ENCODE peak calls at places on chromosomes 3 and 15, in ten cellular contexts. One of them, this sample, is unnamed.

GRCh38 chr3:164450276-164450905 is 627.9 kb downstream of the SI start:
- DNase-seq in T-helper 17 cell: no peak
- DNase-seq in amygdala: no peak
- DNase-seq in activated CD4-positive, CD25-positive, alpha-beta regulatory T cell treated with anti-CD3 and anti-CD28 coated beads, Interleukin-2, amount 50 U/mL, for 72 hours: no peak
- DNase-seq in neural crest cell: no peak
- DNase-seq in kidney epithelial cell: no peak
- DNase-seq in AG09319: no peak
- DNase-seq in nephron progenitor cell: no peak
- DNase-seq in H4: no peak
- DNase-seq in A549: no peak
- DNase-seq in this sample: no peak

GRCh38 chr3:78988324-78988723 is 779.5 kb downstream of the ROBO1 start:
- DNase-seq in kidney epithelial cell: no peak
- DNase-seq in H4: no peak
- DNase-seq in nephron progenitor cell: no peak
- DNase-seq in A549: peak; percentile 16
- DNase-seq in amygdala: no peak
- DNase-seq in activated CD4-positive, CD25-positive, alpha-beta regulatory T cell treated with anti-CD3 and anti-CD28 coated beads, Interleukin-2, amount 50 U/mL, for 72 hours: no peak
- DNase-seq in T-helper 17 cell: no peak
- DNase-seq in neural crest cell: no peak
- DNase-seq in AG09319: no peak
- DNase-seq in this sample: no peak

GRCh38 chr15:40256642-40257235 is 17.9 kb downstream of the PAK6 start:
- DNase-seq in H4: no peak
- DNase-seq in A549: no peak
- DNase-seq in kidney epithelial cell: no peak
- DNase-seq in T-helper 17 cell: no peak
- DNase-seq in activated CD4-positive, CD25-positive, alpha-beta regulatory T cell treated with anti-CD3 and anti-CD28 coated beads, Interleukin-2, amount 50 U/mL, for 72 hours: no peak
- DNase-seq in amygdala: no peak
- DNase-seq in neural crest cell: no peak
- DNase-seq in nephron progenitor cell: no peak
- DNase-seq in AG09319: no peak
- DNase-seq in this sample: no peak

GRCh38 chr3:28347374-28348285 is 891 bp upstream of the ZCWPW2 start:
- DNase-seq in T-helper 17 cell: no peak
- DNase-seq in AG09319: peak; percentile 65
- DNase-seq in H4: no peak
- DNase-seq in nephron progenitor cell: no peak
- DNase-seq in kidney epithelial cell: no peak
- DNase-seq in amygdala: no peak
- DNase-seq in neural crest cell: no peak
- DNase-seq in A549: no peak
- DNase-seq in activated CD4-positive, CD25-positive, alpha-beta regulatory T cell treated with anti-CD3 and anti-CD28 coated beads, Interleukin-2, amount 50 U/mL, for 72 hours: no peak
- DNase-seq in this sample: peak; percentile 33

GRCh38 chr3:130395916-130396315 is 50.4 kb downstream of the COL6A5 start:
- DNase-seq in AG09319: no peak
- DNase-seq in neural crest cell: no peak
- DNase-seq in amygdala: no peak
- DNase-seq in activated CD4-positive, CD25-positive, alpha-beta regulatory T cell treated with anti-CD3 and anti-CD28 coated beads, Interleukin-2, amount 50 U/mL, for 72 hours: no peak
- DNase-seq in T-helper 17 cell: no peak
- DNase-seq in A549: peak; percentile 1
- DNase-seq in kidney epithelial cell: peak; percentile 70
- DNase-seq in nephron progenitor cell: no peak
- DNase-seq in H4: peak; percentile 19
- DNase-seq in this sample: no peak

GRCh38 chr15:59148160-59148810 is 43.3 kb downstream of the CCNB2 start:
- DNase-seq in activated CD4-positive, CD25-positive, alpha-beta regulatory T cell treated with anti-CD3 and anti-CD28 coated beads, Interleukin-2, amount 50 U/mL, for 72 hours: no peak
- DNase-seq in nephron progenitor cell: no peak
- DNase-seq in H4: no peak
- DNase-seq in neural crest cell: no peak
- DNase-seq in kidney epithelial cell: no peak
- DNase-seq in amygdala: no peak
- DNase-seq in T-helper 17 cell: no peak
- DNase-seq in A549: no peak
- DNase-seq in AG09319: peak; percentile 16
- DNase-seq in this sample: no peak

GRCh38 chr3:40924559-40925058 is 274.7 kb upstream of the CTNNB1 start:
- DNase-seq in nephron progenitor cell: no peak
- DNase-seq in AG09319: no peak
- DNase-seq in H4: no peak
- DNase-seq in kidney epithelial cell: no peak
- DNase-seq in activated CD4-positive, CD25-positive, alpha-beta regulatory T cell treated with anti-CD3 and anti-CD28 coated beads, Interleukin-2, amount 50 U/mL, for 72 hours: no peak
- DNase-seq in amygdala: peak; percentile 20
- DNase-seq in A549: no peak
- DNase-seq in neural crest cell: no peak
- DNase-seq in T-helper 17 cell: no peak
- DNase-seq in this sample: no peak

GRCh38 chr3:4416961-4417360 is 50.1 kb downstream of the SUMF1 start:
- DNase-seq in activated CD4-positive, CD25-positive, alpha-beta regulatory T cell treated with anti-CD3 and anti-CD28 coated beads, Interleukin-2, amount 50 U/mL, for 72 hours: no peak
- DNase-seq in neural crest cell: no peak
- DNase-seq in AG09319: no peak
- DNase-seq in kidney epithelial cell: peak; percentile 18
- DNase-seq in amygdala: no peak
- DNase-seq in H4: peak; percentile 95
- DNase-seq in A549: peak; percentile 49
- DNase-seq in T-helper 17 cell: no peak
- DNase-seq in nephron progenitor cell: no peak
- DNase-seq in this sample: no peak

GRCh38 chr3:61236556-61236955 is 14.7 kb downstream of the FHIT start:
- DNase-seq in H4: no peak
- DNase-seq in amygdala: no peak
- DNase-seq in A549: no peak
- DNase-seq in AG09319: no peak
- DNase-seq in T-helper 17 cell: no peak
- DNase-seq in activated CD4-positive, CD25-positive, alpha-beta regulatory T cell treated with anti-CD3 and anti-CD28 coated beads, Interleukin-2, amount 50 U/mL, for 72 hours: no peak
- DNase-seq in neural crest cell: no peak
- DNase-seq in nephron progenitor cell: no peak
- DNase-seq in kidney epithelial cell: no peak
- DNase-seq in this sample: no peak

GRCh38 chr3:191139771-191140170 is 59.3 kb upstream of the OSTN start:
- DNase-seq in kidney epithelial cell: no peak
- DNase-seq in T-helper 17 cell: no peak
- DNase-seq in nephron progenitor cell: no peak
- DNase-seq in activated CD4-positive, CD25-positive, alpha-beta regulatory T cell treated with anti-CD3 and anti-CD28 coated beads, Interleukin-2, amount 50 U/mL, for 72 hours: no peak
- DNase-seq in A549: no peak
- DNase-seq in H4: peak; percentile 34
- DNase-seq in neural crest cell: no peak
- DNase-seq in amygdala: no peak
- DNase-seq in AG09319: no peak
- DNase-seq in this sample: no peak

GRCh38 chr15:41502787-41503668 is 9.4 kb downstream of the ITPKA start:
- DNase-seq in amygdala: no peak
- DNase-seq in AG09319: no peak
- DNase-seq in nephron progenitor cell: peak; percentile 53
- DNase-seq in T-helper 17 cell: no peak
- DNase-seq in activated CD4-positive, CD25-positive, alpha-beta regulatory T cell treated with anti-CD3 and anti-CD28 coated beads, Interleukin-2, amount 50 U/mL, for 72 hours: no peak
- DNase-seq in kidney epithelial cell: no peak
- DNase-seq in H4: no peak
- DNase-seq in neural crest cell: peak; percentile 18
- DNase-seq in A549: no peak
- DNase-seq in this sample: no peak

GRCh38 chr3:128195369-128195768 is 42.1 kb downstream of the EEFSEC start:
- DNase-seq in activated CD4-positive, CD25-positive, alpha-beta regulatory T cell treated with anti-CD3 and anti-CD28 coated beads, Interleukin-2, amount 50 U/mL, for 72 hours: no peak
- DNase-seq in T-helper 17 cell: no peak
- DNase-seq in kidney epithelial cell: no peak
- DNase-seq in A549: no peak
- DNase-seq in neural crest cell: no peak
- DNase-seq in H4: no peak
- DNase-seq in amygdala: no peak
- DNase-seq in nephron progenitor cell: no peak
- DNase-seq in AG09319: no peak
- DNase-seq in this sample: no peak

GRCh38 chr3:100073555-100074307 is 40.6 kb downstream of the FILIP1L start:
- DNase-seq in neural crest cell: peak; percentile 5
- DNase-seq in amygdala: peak; percentile 4
- DNase-seq in A549: no peak
- DNase-seq in kidney epithelial cell: no peak
- DNase-seq in nephron progenitor cell: peak; percentile 30
- DNase-seq in AG09319: peak; percentile 43
- DNase-seq in H4: peak; percentile 91
- DNase-seq in activated CD4-positive, CD25-positive, alpha-beta regulatory T cell treated with anti-CD3 and anti-CD28 coated beads, Interleukin-2, amount 50 U/mL, for 72 hours: no peak
- DNase-seq in T-helper 17 cell: no peak
- DNase-seq in this sample: no peak

GRCh38 chr3:15778332-15778858 is 19.4 kb downstream of the ANKRD28 start:
- DNase-seq in nephron progenitor cell: no peak
- DNase-seq in H4: no peak
- DNase-seq in T-helper 17 cell: no peak
- DNase-seq in activated CD4-positive, CD25-positive, alpha-beta regulatory T cell treated with anti-CD3 and anti-CD28 coated beads, Interleukin-2, amount 50 U/mL, for 72 hours: no peak
- DNase-seq in neural crest cell: no peak
- DNase-seq in A549: no peak
- DNase-seq in AG09319: no peak
- DNase-seq in amygdala: no peak
- DNase-seq in kidney epithelial cell: no peak
- DNase-seq in this sample: no peak

GRCh38 chr15:71485094-71485693 is 325.2 kb upstream of the NR2E3 start:
- DNase-seq in A549: peak; percentile 31
- DNase-seq in T-helper 17 cell: no peak
- DNase-seq in neural crest cell: no peak
- DNase-seq in activated CD4-positive, CD25-positive, alpha-beta regulatory T cell treated with anti-CD3 and anti-CD28 coated beads, Interleukin-2, amount 50 U/mL, for 72 hours: no peak
- DNase-seq in amygdala: no peak
- DNase-seq in nephron progenitor cell: no peak
- DNase-seq in AG09319: no peak
- DNase-seq in kidney epithelial cell: no peak
- DNase-seq in H4: no peak
- DNase-seq in this sample: no peak

GRCh38 chr3:3629911-3630310 is 169.3 kb upstream of the LRRN1 start:
- DNase-seq in A549: no peak
- DNase-seq in activated CD4-positive, CD25-positive, alpha-beta regulatory T cell treated with anti-CD3 and anti-CD28 coated beads, Interleukin-2, amount 50 U/mL, for 72 hours: no peak
- DNase-seq in neural crest cell: no peak
- DNase-seq in T-helper 17 cell: no peak
- DNase-seq in H4: no peak
- DNase-seq in nephron progenitor cell: no peak
- DNase-seq in kidney epithelial cell: no peak
- DNase-seq in amygdala: no peak
- DNase-seq in AG09319: no peak
- DNase-seq in this sample: no peak

GRCh38 chr15:74427607-74428441 is 5.9 kb downstream of the SEMA7A start:
- DNase-seq in A549: no peak
- DNase-seq in amygdala: no peak
- DNase-seq in H4: no peak
- DNase-seq in nephron progenitor cell: no peak
- DNase-seq in T-helper 17 cell: no peak
- DNase-seq in kidney epithelial cell: no peak
- DNase-seq in activated CD4-positive, CD25-positive, alpha-beta regulatory T cell treated with anti-CD3 and anti-CD28 coated beads, Interleukin-2, amount 50 U/mL, for 72 hours: no peak
- DNase-seq in neural crest cell: no peak
- DNase-seq in AG09319: no peak
- DNase-seq in this sample: no peak

GRCh38 chr15:58463815-58464697 is 32.3 kb downstream of the LIPC start:
- DNase-seq in kidney epithelial cell: peak; percentile 81
- DNase-seq in nephron progenitor cell: no peak
- DNase-seq in amygdala: no peak
- DNase-seq in T-helper 17 cell: no peak
- DNase-seq in AG09319: no peak
- DNase-seq in A549: no peak
- DNase-seq in H4: no peak
- DNase-seq in activated CD4-positive, CD25-positive, alpha-beta regulatory T cell treated with anti-CD3 and anti-CD28 coated beads, Interleukin-2, amount 50 U/mL, for 72 hours: no peak
- DNase-seq in neural crest cell: no peak
- DNase-seq in this sample: no peak

GRCh38 chr3:71503525-71504249 is 79.8 kb downstream of the FOXP1 start:
- DNase-seq in AG09319: no peak
- DNase-seq in kidney epithelial cell: no peak
- DNase-seq in amygdala: no peak
- DNase-seq in nephron progenitor cell: no peak
- DNase-seq in T-helper 17 cell: no peak
- DNase-seq in H4: no peak
- DNase-seq in neural crest cell: no peak
- DNase-seq in A549: peak; percentile 64
- DNase-seq in activated CD4-positive, CD25-positive, alpha-beta regulatory T cell treated with anti-CD3 and anti-CD28 coated beads, Interleukin-2, amount 50 U/mL, for 72 hours: no peak
- DNase-seq in this sample: no peak

GRCh38 chr3:22315925-22316324 is 564.9 kb upstream of the ZNF385D start:
- DNase-seq in A549: no peak
- DNase-seq in T-helper 17 cell: no peak
- DNase-seq in neural crest cell: no peak
- DNase-seq in nephron progenitor cell: no peak
- DNase-seq in activated CD4-positive, CD25-positive, alpha-beta regulatory T cell treated with anti-CD3 and anti-CD28 coated beads, Interleukin-2, amount 50 U/mL, for 72 hours: no peak
- DNase-seq in amygdala: no peak
- DNase-seq in kidney epithelial cell: no peak
- DNase-seq in H4: no peak
- DNase-seq in AG09319: no peak
- DNase-seq in this sample: no peak

GRCh38 chr15:63291507-63291906 is 14.1 kb downstream of the APH1B start:
- DNase-seq in kidney epithelial cell: peak; percentile 42
- DNase-seq in neural crest cell: no peak
- DNase-seq in nephron progenitor cell: no peak
- DNase-seq in A549: no peak
- DNase-seq in AG09319: no peak
- DNase-seq in H4: peak; percentile 60
- DNase-seq in activated CD4-positive, CD25-positive, alpha-beta regulatory T cell treated with anti-CD3 and anti-CD28 coated beads, Interleukin-2, amount 50 U/mL, for 72 hours: no peak
- DNase-seq in T-helper 17 cell: no peak
- DNase-seq in amygdala: no peak
- DNase-seq in this sample: no peak

GRCh38 chr3:174659516-174659915 is 199.6 kb upstream of the NAALADL2 start:
- DNase-seq in neural crest cell: no peak
- DNase-seq in AG09319: no peak
- DNase-seq in H4: no peak
- DNase-seq in nephron progenitor cell: no peak
- DNase-seq in A549: no peak
- DNase-seq in amygdala: no peak
- DNase-seq in activated CD4-positive, CD25-positive, alpha-beta regulatory T cell treated with anti-CD3 and anti-CD28 coated beads, Interleukin-2, amount 50 U/mL, for 72 hours: no peak
- DNase-seq in kidney epithelial cell: no peak
- DNase-seq in T-helper 17 cell: no peak
- DNase-seq in this sample: no peak

GRCh38 chr3:185371683-185372082 is 8.7 kb downstream of the MAP3K13 start:
- DNase-seq in AG09319: no peak
- DNase-seq in neural crest cell: no peak
- DNase-seq in nephron progenitor cell: no peak
- DNase-seq in activated CD4-positive, CD25-positive, alpha-beta regulatory T cell treated with anti-CD3 and anti-CD28 coated beads, Interleukin-2, amount 50 U/mL, for 72 hours: no peak
- DNase-seq in A549: no peak
- DNase-seq in amygdala: no peak
- DNase-seq in kidney epithelial cell: no peak
- DNase-seq in H4: no peak
- DNase-seq in T-helper 17 cell: no peak
- DNase-seq in this sample: no peak